ENCODE peak calls at places on chromosomes 6 and 20, in ten cellular contexts. Q, B, I, C, A, W, L, K, J and X are unnamed samples.
A peak's percentile ranks its signal among the peaks of the same experiment; 100 is the strongest.

GRCh38 chr20:9276964-9277363 is 208.1 kb downstream of the PLCB4 start:
- DNase-seq in Q (no peak), B (no peak), I (no peak), C (no peak), A (no peak), W (no peak), L (no peak), K (no peak), J (no peak), X (no peak)

GRCh38 chr20:19975901-19976300 is 41.3 kb upstream of the NAA20 start:
- DNase-seq in Q (no peak), B (no peak), I (peak; percentile 45), C (no peak), A (peak; percentile 45), W (no peak), L (no peak), K (no peak), J (peak; percentile 40), X (peak; percentile 32)

GRCh38 chr6:30544666-30545272 is 11.5 kb downstream of the GNL1 start:
- DNase-seq in Q (peak; percentile 48), B (no peak), I (peak; percentile 84), C (no peak), A (peak; percentile 66), W (peak; percentile 79), L (no peak), K (peak; percentile 57), J (no peak), X (peak; percentile 70)

GRCh38 chr6:161215876-161216615 is 57.8 kb downstream of the AGPAT4 start:
- DNase-seq in Q (no peak), B (no peak), I (no peak), C (no peak), A (peak; percentile 87), W (peak; percentile 71), L (no peak), K (peak; percentile 50), J (no peak), X (no peak)

GRCh38 chr6:123074616-123075015 is 78.6 kb downstream of the CLVS2 start:
- DNase-seq in Q (no peak), B (no peak), I (no peak), C (no peak), A (no peak), W (no peak), L (no peak), K (no peak), J (no peak), X (peak; percentile 61)

GRCh38 chr6:41464481-41464880 is 81.7 kb upstream of the FOXP4 start:
- DNase-seq in Q (no peak), B (peak; percentile 52), I (peak; percentile 75), C (peak; percentile 68), A (peak; percentile 78), W (peak; percentile 58), L (no peak), K (no peak), J (no peak), X (peak; percentile 42)

GRCh38 chr6:75280131-75280855 is 4.3 kb downstream of the TMEM30A start:
- DNase-seq in Q (no peak), B (no peak), I (no peak), C (no peak), A (peak; percentile 50), W (peak; percentile 45), L (no peak), K (no peak), J (no peak), X (peak; percentile 52)

GRCh38 chr6:80173411-80173810 is 66.9 kb downstream of the BCKDHB start:
- DNase-seq in Q (no peak), B (no peak), I (no peak), C (no peak), A (no peak), W (no peak), L (no peak), K (no peak), J (no peak), X (no peak)

GRCh38 chr6:122790740-122791679 is 2.0 kb downstream of the SMPDL3A start:
- DNase-seq in Q (peak; percentile 39), B (no peak), I (no peak), C (no peak), A (no peak), W (peak; percentile 13), L (peak; percentile 40), K (no peak), J (no peak), X (no peak)

GRCh38 chr20:1761116-1761515 is 103.5 kb upstream of the SIRPG start:
- DNase-seq in Q (no peak), B (no peak), I (peak; percentile 93), C (no peak), A (peak; percentile 94), W (peak; percentile 94), L (no peak), K (peak; percentile 76), J (no peak), X (peak; percentile 88)

GRCh38 chr6:124795879-124796838 is 166.1 kb upstream of the RNF217 start:
- DNase-seq in Q (peak; percentile 71), B (no peak), I (peak; percentile 18), C (no peak), A (peak; percentile 20), W (peak; percentile 1), L (no peak), K (peak; percentile 38), J (peak; percentile 56), X (peak; percentile 11)

GRCh38 chr6:141335476-141335875 is 797.2 kb upstream of the GJE1 start:
- DNase-seq in Q (no peak), B (no peak), I (no peak), C (no peak), A (no peak), W (no peak), L (no peak), K (no peak), J (no peak), X (no peak)

GRCh38 chr6:26304213-26305096 is 60.5 kb upstream of the BTN3A2 start:
- DNase-seq in Q (no peak), B (no peak), I (no peak), C (peak; percentile 56), A (peak; percentile 56), W (peak; percentile 70), L (peak; percentile 50), K (peak; percentile 72), J (peak; percentile 66), X (no peak)

GRCh38 chr6:3328145-3328544 is 69.4 kb downstream of the PSMG4 start:
- DNase-seq in Q (no peak), B (no peak), I (peak; percentile 93), C (peak; percentile 66), A (peak; percentile 84), W (peak; percentile 52), L (no peak), K (peak; percentile 90), J (no peak), X (peak; percentile 35)

GRCh38 chr6:26312096-26312463 is 52.9 kb upstream of the BTN3A2 start:
- DNase-seq in Q (no peak), B (no peak), I (peak; percentile 18), C (no peak), A (peak; percentile 16), W (no peak), L (no peak), K (no peak), J (no peak), X (no peak)

GRCh38 chr6:119333707-119334295 is 15.8 kb downstream of the MAN1A1 start:
- DNase-seq in Q (no peak), B (no peak), I (peak; percentile 54), C (no peak), A (no peak), W (no peak), L (no peak), K (no peak), J (no peak), X (peak; percentile 54)

GRCh38 chr6:139028242-139028657 is 295 bp upstream of the ABRACL start:
- DNase-seq in Q (no peak), B (no peak), I (no peak), C (no peak), A (no peak), W (no peak), L (no peak), K (no peak), J (no peak), X (peak; percentile 77)

GRCh38 chr20:59816146-59816743 is 117.2 kb downstream of the SYCP2 start:
- DNase-seq in Q (no peak), B (no peak), I (no peak), C (peak; percentile 21), A (no peak), W (no peak), L (no peak), K (no peak), J (no peak), X (no peak)

GRCh38 chr20:3804254-3804751 is 8.2 kb downstream of the CDC25B start:
- DNase-seq in Q (no peak), B (no peak), I (no peak), C (no peak), A (no peak), W (no peak), L (no peak), K (no peak), J (peak; percentile 34), X (peak; percentile 72)
- H3K36me3 ChIP-seq in Q (no peaks in the 10 kb centered on the region), B (no peaks in the 10 kb centered on the region), I (peaks cover 70% of the 10 kb centered on the region), C (peaks cover 74% of the 10 kb centered on the region), A (peaks cover 58% of the 10 kb centered on the region), W (peaks cover 64% of the 10 kb centered on the region), L (peaks cover 24% of the 10 kb centered on the region), K (peaks cover 19% of the 10 kb centered on the region), J (peaks cover 41% of the 10 kb centered on the region), X (peaks cover 17% of the 10 kb centered on the region)

DNA sequence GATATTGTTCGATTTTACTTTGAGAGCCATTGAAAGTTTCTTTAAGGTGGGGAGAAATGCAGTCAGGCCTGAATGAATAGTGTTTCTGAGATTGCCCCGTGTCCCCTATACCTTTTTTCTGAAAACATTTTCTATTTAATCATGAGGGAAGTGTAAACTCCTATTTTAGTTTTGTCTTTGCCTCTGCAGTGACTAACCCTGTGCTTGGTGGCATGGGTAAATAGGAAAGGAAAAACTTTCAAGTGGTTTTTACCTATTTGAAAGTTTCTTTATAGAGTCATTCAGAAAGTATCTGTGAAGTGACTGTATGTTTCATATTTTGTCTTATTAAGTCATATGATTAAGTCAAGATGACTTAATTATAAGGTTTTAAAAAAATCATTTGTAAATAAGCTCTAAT is 14.5 kb downstream of the SNRNP48 start:
- DNase-seq in Q (no peak), B (no peak), I (no peak), C (no peak), A (no peak), W (no peak), L (no peak), K (no peak), J (no peak), X (no peak)
- H3K36me3 ChIP-seq in Q (peaks cover 90% of the 10 kb centered on the region), B (peaks cover 6% of the 10 kb centered on the region), I (peaks cover 70% of the 10 kb centered on the region), C (peaks cover 90% of the 10 kb centered on the region), A (peaks cover 14% of the 10 kb centered on the region), W (peaks cover 27% of the 10 kb centered on the region), L (peaks cover 22% of the 10 kb centered on the region), K (peaks cover 69% of the 10 kb centered on the region), J (peaks cover 98% of the 10 kb centered on the region), X (peaks cover 8% of the 10 kb centered on the region)

DNA sequence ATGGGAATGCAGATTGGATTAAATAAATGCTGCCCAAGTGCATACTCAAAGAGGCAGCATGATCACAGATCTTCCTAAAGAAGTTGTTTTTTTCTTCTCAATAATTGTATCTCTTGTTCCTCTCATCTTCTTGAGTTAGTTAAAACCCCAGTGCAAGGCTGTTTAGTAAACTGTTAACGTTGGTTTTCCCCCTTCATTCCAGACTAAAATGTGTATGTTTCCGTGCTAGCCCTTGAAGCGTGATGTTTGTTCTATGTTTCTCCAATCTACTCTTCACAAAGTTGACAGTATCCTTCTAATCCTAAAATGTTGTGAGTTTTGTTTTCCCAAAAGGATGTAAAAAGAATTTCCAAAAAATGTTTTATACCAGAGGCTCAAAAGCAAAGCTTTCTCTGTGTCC is 15.6 kb downstream of the CYP24A1 start:
- DNase-seq in Q (no peak), B (no peak), I (no peak), C (no peak), A (no peak), W (no peak), L (no peak), K (no peak), J (no peak), X (no peak)
- H3K36me3 ChIP-seq in Q (no peaks in the 10 kb centered on the region), B (no peaks in the 10 kb centered on the region), I (no peaks in the 10 kb centered on the region), C (no peaks in the 10 kb centered on the region), A (no peaks in the 10 kb centered on the region), W (no peaks in the 10 kb centered on the region), L (no peaks in the 10 kb centered on the region), K (no peaks in the 10 kb centered on the region), J (no peaks in the 10 kb centered on the region), X (no peaks in the 10 kb centered on the region)

GRCh38 chr20:38067717-38068365 is 34.3 kb downstream of the RPRD1B start:
- DNase-seq in Q (no peak), B (no peak), I (no peak), C (no peak), A (no peak), W (no peak), L (no peak), K (no peak), J (no peak), X (no peak)
- H3K36me3 ChIP-seq in Q (peaks cover 50% of the 10 kb centered on the region), B (peaks cover 12% of the 10 kb centered on the region), I (peaks cover 88% of the 10 kb centered on the region), C (peaks cover 91% of the 10 kb centered on the region), A (peaks cover 21% of the 10 kb centered on the region), W (peaks cover 44% of the 10 kb centered on the region), L (peaks cover 5% of the 10 kb centered on the region), K (peaks cover 58% of the 10 kb centered on the region), J (peaks cover 78% of the 10 kb centered on the region), X (peaks cover 23% of the 10 kb centered on the region)